ENCODE peak calls at places on chromosomes 6 and 20, in five cellular contexts. G is pancreas, W is ascending aorta, Q is tibial artery, O is NCI-H345. V is an unnamed sample.

GRCh38 chr6:56193846-56194245 is 53.5 kb downstream of the COL21A1 start:
- DNase-seq in G (no peak), W (no peak), Q (no peak), O (no peak), V (no peak)

GRCh38 chr20:40540163-40540562 is 148.9 kb downstream of the MAFB start:
- DNase-seq in G (no peak), W (no peak), Q (no peak), O (no peak), V (no peak)

GRCh38 chr6:96613291-96613999 is 50.5 kb downstream of the FHL5 start:
- DNase-seq in G (no peak), W (no peak), Q (no peak), O (peak), V (no peak)

GRCh38 chr20:40110241-40110910 is 578.7 kb downstream of the MAFB start:
- DNase-seq in G (no peak), W (no peak), Q (no peak), O (no peak), V (no peak)

GRCh38 chr20:58656825-58657224 is 5.7 kb downstream of the STX16 start:
- DNase-seq in G (no peak), W (no peak), Q (no peak), O (no peak), V (no peak)

GRCh38 chr20:47464380-47465101 is 37.1 kb upstream of the NCOA3 start:
- DNase-seq in G (peak), W (peak), Q (peak), O (peak), V (no peak)

GRCh38 chr6:16766836-16767745 is 5.8 kb upstream of the ATXN1 start:
- DNase-seq in G (no peak), W (no peak), Q (no peak), O (no peak), V (no peak)

GRCh38 chr20:50290815-50291214 is 100.2 kb downstream of the CEBPB start:
- DNase-seq in G (no peak), W (no peak), Q (no peak), O (no peak), V (no peak)

GRCh38 chr6:97440590-97441176 is 157.7 kb upstream of the MMS22L start:
- DNase-seq in G (no peak), W (no peak), Q (no peak), O (peak), V (peak)

V was measured in NCI-H2081.